ENCODE peak calls at places on chromosome 20, in four cellular contexts. G is T-helper 9 cell, D is right cardiac atrium, R is endodermal cell. H is an unnamed sample.

GRCh38 chr20:41453006-41453950 is 86.7 kb upstream of the EMILIN3 start:
- DNase-seq in G (no peak), D (no peak), R (no peak), H (no peak)

GRCh38 chr20:53681352-53682212 is 87.9 kb upstream of the ZNF217 start:
- DNase-seq in G (no peak), D (no peak), R (no peak), H (no peak)

GRCh38 chr20:58584881-58585752 is 66.0 kb upstream of the STX16 start:
- DNase-seq in G (no peak), D (no peak), R (peak), H (no peak)

GRCh38 chr20:32470025-32470861 is 112.1 kb downstream of the ASXL1 start:
- DNase-seq in G (no peak), D (peak), R (peak), H (peak)

GRCh38 chr20:6277661-6278060 is 154.8 kb upstream of the FERMT1 start:
- DNase-seq in G (no peak), D (no peak), R (peak), H (no peak)

GRCh38 chr20:57323034-57323433 is 6.6 kb upstream of the SPO11 start:
- DNase-seq in G (no peak), D (no peak), R (peak), H (no peak)

GRCh38 chr20:62907377-62908317 is 18.7 kb downstream of the DIDO1 start:
- DNase-seq in G (no peak), D (no peak), R (peak), H (no peak)

GRCh38 chr20:24340933-24341332 is 128.5 kb upstream of the SYNDIG1 start:
- DNase-seq in G (no peak), D (no peak), R (no peak), H (no peak)

GRCh38 chr20:3203315-3204123 is 963 bp downstream of the DDRGK1 start:
- DNase-seq in G (peak), D (peak), R (peak), H (no peak)

GRCh38 chr20:51636123-51636522 is 93.6 kb upstream of the NFATC2 start:
- DNase-seq in G (no peak), D (no peak), R (no peak), H (no peak)

GRCh38 chr20:24768977-24769675 is 179.9 kb upstream of the CST7 start:
- DNase-seq in G (no peak), D (no peak), R (peak), H (no peak)

GRCh38 chr20:53238121-53238660 is 266.0 kb downstream of the TSHZ2 start:
- DNase-seq in G (no peak), D (no peak), R (no peak), H (no peak)

GRCh38 chr20:40961176-40961575 is 67.4 kb upstream of the TOP1 start:
- DNase-seq in G (no peak), D (no peak), R (no peak), H (no peak)

GRCh38 chr20:32697608-32698007 is 23.9 kb upstream of the C20orf203 start:
- DNase-seq in G (no peak), D (no peak), R (no peak), H (no peak)

GRCh38 chr20:47546184-47547033 is 44.7 kb downstream of the NCOA3 start:
- DNase-seq in G (no peak), D (no peak), R (no peak), H (no peak)

GRCh38 chr20:46401478-46401860 is 4.9 kb downstream of the ELMO2 start:
- DNase-seq in G (no peak), D (no peak), R (no peak), H (no peak)

GRCh38 chr20:49846206-49846807 is 33.7 kb downstream of the SLC9A8 start:
- DNase-seq in G (peak), D (no peak), R (peak), H (peak)

GRCh38 chr20:63967330-63968135 is 2.2 kb downstream of the ZNF512B start:
- DNase-seq in G (no peak), D (peak), R (no peak), H (no peak)

GRCh38 chr20:61300293-61300692 is 48.2 kb downstream of the CDH4 start:
- DNase-seq in G (no peak), D (no peak), R (no peak), H (no peak)

GRCh38 chr20:49187330-49188100 is 619 bp downstream of the STAU1 start:
- DNase-seq in G (no peak), D (peak), R (peak), H (no peak)

GRCh38 chr20:14401479-14402138 is 64.2 kb upstream of the FLRT3 start:
- DNase-seq in G (no peak), D (no peak), R (no peak), H (no peak)

GRCh38 chr20:50582591-50583234 is 72.5 kb downstream of the PTPN1 start:
- DNase-seq in G (no peak), D (no peak), R (no peak), H (no peak)

GRCh38 chr20:2687514-2687913 is 5.1 kb upstream of the EBF4 start:
- DNase-seq in G (no peak), D (no peak), R (no peak), H (no peak)

GRCh38 chr20:13788167-13788834 is 3.5 kb downstream of the NDUFAF5 start:
- DNase-seq in G (peak), D (no peak), R (peak), H (peak)

GRCh38 chr20:49853640-49854039 is 41.0 kb downstream of the SLC9A8 start:
- DNase-seq in G (no peak), D (no peak), R (peak), H (no peak)

GRCh38 chr20:858011-858410 is 24.5 kb downstream of the FAM110A start:
- DNase-seq in G (no peak), D (no peak), R (no peak), H (no peak)

GRCh38 chr20:3172933-3173581 is at the start of gene LZTS3:
- DNase-seq in G (peak), D (peak), R (peak), H (peak)

GRCh38 chr20:53948383-53949318 is 121.7 kb downstream of the BCAS1 start:
- DNase-seq in G (no peak), D (no peak), R (no peak), H (no peak)

GRCh38 chr20:24917797-24918578 is 31.1 kb upstream of the CST7 start:
- DNase-seq in G (peak), D (peak), R (peak), H (peak)

GRCh38 chr20:25148181-25148981 is 47.1 kb upstream of the ENTPD6 start:
- DNase-seq in G (peak), D (peak), R (peak), H (no peak)

GRCh38 chr20:2835331-2835796 is 5.1 kb downstream of the PCED1A start:
- DNase-seq in G (no peak), D (no peak), R (no peak), H (no peak)

GRCh38 chr20:33859751-33860150 is 48.6 kb downstream of the CHMP4B start:
- DNase-seq in G (no peak), D (peak), R (no peak), H (no peak)

GRCh38 chr20:37868998-37869861 is 33.7 kb upstream of the VSTM2L start:
- DNase-seq in G (no peak), D (no peak), R (no peak), H (no peak)

GRCh38 chr20:4699216-4699615 is 22.5 kb upstream of the PRND start:
- DNase-seq in G (no peak), D (no peak), R (peak), H (no peak)

GRCh38 chr20:22974354-22974753 is 60.8 kb upstream of the SSTR4 start:
- DNase-seq in G (no peak), D (no peak), R (peak), H (peak)

GRCh38 chr20:52060794-52061714 is 130.5 kb downstream of the ZFP64 start:
- DNase-seq in G (no peak), D (no peak), R (peak), H (peak)

GRCh38 chr20:3068986-3069900 is 2.2 kb upstream of the OXT start:
- DNase-seq in G (no peak), D (no peak), R (peak), H (no peak)

GRCh38 chr20:37500311-37500710 is 20.7 kb upstream of the NNAT start:
- DNase-seq in G (no peak), D (no peak), R (peak), H (no peak)

GRCh38 chr20:1212607-1213396 is 9.5 kb downstream of the C20orf202 start:
- DNase-seq in G (peak), D (peak), R (peak), H (peak)

H was measured in endothelial cell.